ENCODE peak calls at places on chromosomes 2 and 18, in five cellular contexts. I, D, J, H and P are unnamed samples.

GRCh38 chr18:44536619-44537018 is 144.1 kb upstream of the SETBP1 start:
- DNase-seq in I (no peak), D (no peak), J (no peak), H (no peak), P (no peak)

GRCh38 chr2:86337235-86338099 is at the start of gene REEP1:
- DNase-seq in I (no peak), D (peak; percentile 31), J (peak; percentile 23), H (peak; percentile 33), P (peak; percentile 20)

GRCh38 chr18:73848656-73849055 is 299.0 kb downstream of the FBXO15 start:
- DNase-seq in I (no peak), D (no peak), J (no peak), H (peak; percentile 14), P (peak; percentile 25)

GRCh38 chr2:9099341-9099751 is 95.9 kb upstream of the MBOAT2 start:
- DNase-seq in I (peak; percentile 53), D (no peak), J (no peak), H (peak; percentile 23), P (peak; percentile 77)

GRCh38 chr2:149885468-149885867 is 297.9 kb upstream of the MMADHC start:
- DNase-seq in I (no peak), D (no peak), J (peak; percentile 81), H (peak; percentile 12), P (peak; percentile 42)

GRCh38 chr2:174749793-174750192 is 14.5 kb downstream of the CHRNA1 start:
- DNase-seq in I (no peak), D (no peak), J (no peak), H (no peak), P (no peak)

GRCh38 chr2:59276033-59276432 is 1034.9 kb upstream of the FANCL start:
- DNase-seq in I (no peak), D (no peak), J (no peak), H (no peak), P (no peak)

GRCh38 chr2:72934683-72935610 is 17.6 kb downstream of the EMX1 start:
- DNase-seq in I (peak; percentile 36), D (no peak), J (no peak), H (peak; percentile 45), P (peak; percentile 62)

GRCh38 chr2:11368059-11368572 is 23.7 kb upstream of the ROCK2 start:
- DNase-seq in I (no peak), D (peak; percentile 55), J (no peak), H (no peak), P (no peak)

GRCh38 chr2:49306925-49307324 is 152.6 kb upstream of the FSHR start:
- DNase-seq in I (no peak), D (no peak), J (no peak), H (no peak), P (peak; percentile 65)

GRCh38 chr2:71685073-71685848 is 231.9 kb downstream of the DYSF start:
- DNase-seq in I (no peak), D (no peak), J (no peak), H (no peak), P (no peak)

GRCh38 chr2:22957441-22957840 is 427.5 kb upstream of the KLHL29 start:
- DNase-seq in I (no peak), D (no peak), J (no peak), H (no peak), P (no peak)

GRCh38 chr2:162125138-162125537 is 26.9 kb downstream of the GCG start:
- DNase-seq in I (peak; percentile 35), D (no peak), J (no peak), H (no peak), P (peak; percentile 73)

GRCh38 chr2:15718103-15718943 is 126.7 kb downstream of the DDX1 start:
- DNase-seq in I (no peak), D (no peak), J (no peak), H (no peak), P (no peak)

GRCh38 chr2:31132786-31133185 is 5.5 kb downstream of the GALNT14 start:
- DNase-seq in I (no peak), D (no peak), J (no peak), H (no peak), P (no peak)

GRCh38 chr2:237919593-237919992 is 47.2 kb upstream of the UBE2F start:
- DNase-seq in I (no peak), D (no peak), J (no peak), H (no peak), P (no peak)

GRCh38 chr2:15665067-15665942 is 73.6 kb downstream of the DDX1 start:
- DNase-seq in I (no peak), D (no peak), J (no peak), H (no peak), P (no peak)

GRCh38 chr2:52395912-52396311 is 1364.0 kb upstream of the NRXN1 start:
- DNase-seq in I (no peak), D (no peak), J (no peak), H (no peak), P (no peak)

GRCh38 chr2:218427741-218428140 is 8.8 kb downstream of the VIL1 start:
- DNase-seq in I (no peak), D (no peak), J (no peak), H (no peak), P (no peak)

GRCh38 chr2:224449212-224450147 is 47.6 kb upstream of the FAM124B start:
- DNase-seq in I (no peak), D (no peak), J (no peak), H (peak; percentile 55), P (peak; percentile 32)

GRCh38 chr2:191881982-191882816 is 35.3 kb upstream of the CAVIN2 start:
- DNase-seq in I (no peak), D (no peak), J (no peak), H (no peak), P (no peak)

GRCh38 chr2:43348904-43349725 is 122.7 kb upstream of the ZFP36L2 start:
- DNase-seq in I (no peak), D (no peak), J (no peak), H (no peak), P (no peak)

GRCh38 chr2:20430461-20431302 is 16.2 kb upstream of the RHOB start:
- DNase-seq in I (peak; percentile 64), D (no peak), J (no peak), H (peak; percentile 54), P (peak; percentile 58)

GRCh38 chr2:127195140-127196074 is 24.7 kb downstream of the CYP27C1 start:
- DNase-seq in I (no peak), D (no peak), J (no peak), H (no peak), P (no peak)

GRCh38 chr2:88692187-88692586 is 714 bp downstream of the RPIA start:
- DNase-seq in I (no peak), D (peak; percentile 27), J (no peak), H (peak; percentile 52), P (peak; percentile 23)